ENCODE peak calls at places on chromosomes 7 and 10, in five cellular contexts. One of them, this sample, is unnamed.

GRCh38 chr10:69383485-69384089 is 33.1 kb downstream of the TACR2 start:
- DNase-seq in SK-N-SH: no peak
- DNase-seq in GM12878: no peak
- DNase-seq in HepG2: peak
- DNase-seq in K562: no peak
- DNase-seq in this sample: no peak

GRCh38 chr7:1466524-1467271 is 7.4 kb upstream of the MICALL2 start:
- DNase-seq in GM12878: no peak
- DNase-seq in HepG2: peak
- DNase-seq in SK-N-SH: peak
- DNase-seq in K562: peak
- DNase-seq in this sample: peak

GRCh38 chr10:63268139-63268797 is 135.1 kb downstream of the NRBF2 start:
- DNase-seq in GM12878: no peak
- DNase-seq in SK-N-SH: no peak
- DNase-seq in HepG2: peak
- DNase-seq in K562: peak
- DNase-seq in this sample: no peak

GRCh38 chr10:91653214-91653875 is 20.5 kb upstream of the PPP1R3C start:
- DNase-seq in SK-N-SH: no peak
- DNase-seq in GM12878: no peak
- DNase-seq in HepG2: no peak
- DNase-seq in K562: no peak
- DNase-seq in this sample: no peak

GRCh38 chr10:103921750-103922195 is 3.8 kb upstream of the STN1 start:
- DNase-seq in SK-N-SH: no peak
- DNase-seq in K562: peak
- DNase-seq in HepG2: peak
- DNase-seq in GM12878: no peak
- DNase-seq in this sample: no peak

GRCh38 chr10:103766751-103767509 is 88.4 kb downstream of the SH3PXD2A start:
- DNase-seq in K562: no peak
- DNase-seq in GM12878: no peak
- DNase-seq in SK-N-SH: no peak
- DNase-seq in HepG2: no peak
- DNase-seq in this sample: no peak

GRCh38 chr7:74027683-74028320 is at the start of gene ELN:
- DNase-seq in SK-N-SH: peak
- DNase-seq in HepG2: no peak
- DNase-seq in K562: no peak
- DNase-seq in GM12878: no peak
- DNase-seq in this sample: no peak

GRCh38 chr7:107090452-107090851 is 45.9 kb downstream of the PRKAR2B start:
- DNase-seq in SK-N-SH: no peak
- DNase-seq in GM12878: no peak
- DNase-seq in HepG2: no peak
- DNase-seq in K562: peak
- DNase-seq in this sample: no peak

GRCh38 chr7:7405461-7405860 is 130.2 kb downstream of the COL28A1 start:
- DNase-seq in K562: no peak
- DNase-seq in GM12878: no peak
- DNase-seq in HepG2: no peak
- DNase-seq in SK-N-SH: no peak
- DNase-seq in this sample: no peak

GRCh38 chr7:108972009-108972408 is 402.3 kb downstream of the DNAJB9 start:
- DNase-seq in K562: no peak
- DNase-seq in GM12878: no peak
- DNase-seq in SK-N-SH: no peak
- DNase-seq in HepG2: no peak
- DNase-seq in this sample: no peak

GRCh38 chr7:122143376-122143750 is 686 bp downstream of the AASS start:
- DNase-seq in GM12878: no peak
- DNase-seq in K562: no peak
- DNase-seq in SK-N-SH: peak
- DNase-seq in HepG2: no peak
- DNase-seq in this sample: peak

GRCh38 chr7:40899151-40899550 is 764.3 kb downstream of the SUGCT start:
- DNase-seq in K562: no peak
- DNase-seq in SK-N-SH: no peak
- DNase-seq in GM12878: no peak
- DNase-seq in HepG2: no peak
- DNase-seq in this sample: no peak

GRCh38 chr7:42159150-42159549 is 77.9 kb downstream of the GLI3 start:
- DNase-seq in HepG2: no peak
- DNase-seq in SK-N-SH: no peak
- DNase-seq in K562: no peak
- DNase-seq in GM12878: no peak
- DNase-seq in this sample: no peak

GRCh38 chr7:94654764-94655561 is 970 bp downstream of the SGCE start:
- DNase-seq in K562: no peak
- DNase-seq in HepG2: no peak
- DNase-seq in GM12878: no peak
- DNase-seq in SK-N-SH: peak
- DNase-seq in this sample: peak

DNA sequence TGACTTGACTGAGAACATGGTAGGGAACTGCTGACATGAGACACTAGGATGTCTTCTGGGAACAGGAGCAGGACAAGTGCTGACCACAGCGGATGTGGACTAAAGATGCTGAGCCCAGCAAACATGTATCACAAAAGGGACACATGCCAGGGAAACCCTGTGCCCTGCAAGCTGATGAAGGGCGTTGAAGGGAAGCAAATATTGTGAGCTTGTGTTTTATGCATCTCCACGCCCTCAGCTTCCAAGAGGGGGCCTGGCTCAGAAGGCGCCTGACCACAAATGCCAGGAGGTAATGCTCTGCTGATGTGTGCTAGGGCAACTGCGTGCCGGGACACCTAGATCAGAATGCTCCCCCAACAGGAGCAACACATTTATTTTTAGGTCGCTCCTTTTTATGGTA is 207.3 kb downstream of the CXCL12 start:
- DNase-seq in K562: no peak
- DNase-seq in HepG2: no peak
- DNase-seq in GM12878: no peak
- DNase-seq in SK-N-SH: no peak
- DNase-seq in this sample: no peak
- TF ChIP-seq FOXM1 in K562: no peak
- TF ChIP-seq FOXM1 in HepG2: no peak
- TF ChIP-seq FOXM1 in GM12878: no peak
- TF ChIP-seq FOXM1 in SK-N-SH: no peak
- TF ChIP-seq FOXM1 in this sample: no peak

GRCh38 chr10:44376504-44377099 is 8.3 kb downstream of the CXCL12 start:
- DNase-seq in GM12878: no peak
- DNase-seq in K562: no peak
- DNase-seq in HepG2: no peak
- DNase-seq in SK-N-SH: no peak
- DNase-seq in this sample: no peak

GRCh38 chr10:44377651-44378310 is 7.1 kb downstream of the CXCL12 start:
- DNase-seq in GM12878: no peak
- DNase-seq in HepG2: no peak
- DNase-seq in SK-N-SH: no peak
- DNase-seq in K562: no peak
- DNase-seq in this sample: no peak

GRCh38 chr10:44379907-44380306 is 5.0 kb downstream of the CXCL12 start:
- DNase-seq in HepG2: no peak
- DNase-seq in SK-N-SH: no peak
- DNase-seq in K562: no peak
- DNase-seq in GM12878: no peak
- DNase-seq in this sample: no peak

GRCh38 chr10:44380829-44381600 is 3.9 kb downstream of the CXCL12 start:
- DNase-seq in HepG2: no peak
- DNase-seq in GM12878: no peak
- DNase-seq in SK-N-SH: peak
- DNase-seq in K562: no peak
- DNase-seq in this sample: no peak

GRCh38 chr10:44378626-44379025 is 6.3 kb downstream of the CXCL12 start:
- DNase-seq in HepG2: no peak
- DNase-seq in GM12878: no peak
- DNase-seq in K562: no peak
- DNase-seq in SK-N-SH: no peak
- DNase-seq in this sample: no peak
- TF ChIP-seq FOXM1 in HepG2: no peak
- TF ChIP-seq FOXM1 in GM12878: no peak
- TF ChIP-seq FOXM1 in K562: no peak
- TF ChIP-seq FOXM1 in SK-N-SH: no peak
- TF ChIP-seq FOXM1 in this sample: no peak

DNA sequence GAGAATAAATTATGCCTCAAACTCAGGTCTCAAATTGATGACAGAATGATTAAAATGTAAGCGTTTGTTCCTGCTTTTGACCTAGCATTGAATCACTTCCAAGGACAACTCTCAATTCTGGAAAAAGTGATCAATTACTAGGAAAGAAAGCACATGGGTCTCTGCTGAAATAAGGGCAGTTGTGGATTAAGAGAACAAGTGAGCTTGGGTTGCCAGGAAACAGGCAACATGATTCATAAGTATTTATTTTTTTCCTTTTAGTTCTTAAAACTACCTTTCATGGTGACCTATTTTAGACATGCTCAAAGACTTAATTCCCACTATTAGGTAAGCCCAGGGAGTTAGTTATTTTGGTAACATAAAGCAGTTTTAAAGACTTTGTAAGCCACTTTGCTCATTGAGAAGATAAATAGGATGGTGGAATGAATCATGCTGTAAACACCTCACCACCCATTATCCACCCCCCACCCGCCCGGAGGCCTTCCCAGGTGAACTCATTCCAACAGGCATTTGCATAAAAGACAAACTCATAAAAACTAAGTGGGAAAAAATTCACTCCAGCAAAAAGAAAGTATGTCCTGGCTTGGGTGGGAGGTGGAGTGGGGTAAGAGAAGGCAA is 728.3 kb downstream of the SORCS1 start:
- DNase-seq in K562: no peak
- DNase-seq in GM12878: no peak
- DNase-seq in HepG2: no peak
- DNase-seq in SK-N-SH: no peak
- DNase-seq in this sample: no peak
- TF ChIP-seq FOXM1 in K562: no peak
- TF ChIP-seq FOXM1 in GM12878: no peak
- TF ChIP-seq FOXM1 in HepG2: no peak
- TF ChIP-seq FOXM1 in SK-N-SH: no peak
- TF ChIP-seq FOXM1 in this sample: no peak

DNA sequence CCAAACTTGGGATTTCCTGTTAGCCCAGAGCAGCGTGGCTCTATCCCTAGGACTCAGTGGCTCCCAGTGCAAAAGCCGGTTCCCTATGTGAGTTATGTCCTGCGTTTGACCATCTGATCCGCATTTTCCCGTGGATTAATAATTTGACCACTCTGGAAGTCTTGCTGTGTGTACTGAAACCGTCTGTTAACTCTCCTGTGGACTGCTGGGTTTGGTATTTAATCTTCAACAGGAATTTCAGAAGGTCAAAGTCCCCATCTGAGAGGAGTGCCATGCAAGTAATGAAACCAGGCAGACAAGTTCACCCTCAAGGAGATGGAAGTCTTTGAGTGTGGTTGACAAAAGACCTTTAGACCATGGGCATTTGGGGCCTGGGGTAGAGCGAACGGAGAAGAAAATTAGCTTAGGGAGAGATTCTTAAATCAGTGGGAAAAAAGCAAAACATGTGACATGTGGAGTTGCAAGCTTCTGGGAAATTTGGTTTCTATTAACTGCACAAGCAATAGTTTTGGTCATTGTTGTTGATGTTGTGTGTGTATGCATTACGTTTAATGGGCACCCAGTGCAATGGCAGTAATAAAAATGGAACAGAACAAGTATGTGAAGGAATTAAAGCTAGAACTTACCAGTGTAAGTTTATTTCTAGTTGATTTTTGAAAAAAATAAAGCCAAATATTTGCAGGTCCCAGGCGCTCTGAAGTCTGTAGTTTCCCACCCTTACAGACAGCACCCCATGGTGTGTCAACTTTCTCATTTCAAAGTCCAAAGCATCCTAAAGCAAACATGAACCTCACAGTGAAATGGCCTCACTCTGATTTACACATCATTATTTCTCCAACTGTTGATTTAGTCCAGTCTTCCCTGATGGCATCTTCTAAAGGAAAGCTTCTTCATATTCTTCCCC is 38.3 kb downstream of the LYZL1 start:
- DNase-seq in GM12878: no peak
- DNase-seq in HepG2: peak
- DNase-seq in K562: no peak
- DNase-seq in SK-N-SH: no peak
- DNase-seq in this sample: no peak
- TF ChIP-seq FOXM1 in GM12878: no peak
- TF ChIP-seq FOXM1 in HepG2: no peak
- TF ChIP-seq FOXM1 in K562: no peak
- TF ChIP-seq FOXM1 in SK-N-SH: no peak
- TF ChIP-seq FOXM1 in this sample: no peak

GRCh38 chr7:100464791-100465190 is 731 bp upstream of the SPACDR start:
- DNase-seq in K562: no peak
- DNase-seq in SK-N-SH: no peak
- DNase-seq in GM12878: no peak
- DNase-seq in HepG2: no peak
- DNase-seq in this sample: no peak

GRCh38 chr7:100464210-100464660 is at the start of gene SPACDR:
- DNase-seq in HepG2: no peak
- DNase-seq in GM12878: no peak
- DNase-seq in K562: no peak
- DNase-seq in SK-N-SH: no peak
- DNase-seq in this sample: no peak

GRCh38 chr7:100466830-100467605 is 3.0 kb upstream of the SPACDR start:
- DNase-seq in SK-N-SH: peak
- DNase-seq in K562: no peak
- DNase-seq in GM12878: no peak
- DNase-seq in HepG2: no peak
- DNase-seq in this sample: no peak

GRCh38 chr7:100465299-100465698 is 1.2 kb upstream of the SPACDR start:
- DNase-seq in HepG2: no peak
- DNase-seq in SK-N-SH: no peak
- DNase-seq in K562: no peak
- DNase-seq in GM12878: no peak
- DNase-seq in this sample: no peak

GRCh38 chr7:100465702-100466311 is 1.7 kb upstream of the SPACDR start:
- DNase-seq in SK-N-SH: peak
- DNase-seq in K562: peak
- DNase-seq in HepG2: peak
- DNase-seq in GM12878: no peak
- DNase-seq in this sample: peak
- TF ChIP-seq FOXM1 in SK-N-SH: no peak
- TF ChIP-seq FOXM1 in K562: no peak
- TF ChIP-seq FOXM1 in HepG2: no peak
- TF ChIP-seq FOXM1 in GM12878: no peak
- TF ChIP-seq FOXM1 in this sample: no peak

This sample was measured in HEK293T.